ENCODE peak calls at places on chromosomes 7 and 10, in four cellular contexts. O is bronchial epithelial cell; G is IMR-90; X is stimulated activated CD8-positive, alpha-beta memory T cell treated with anti-CD3 and anti-CD28 coated beads, Interleukin-7, amount 100 ng/mL, for 1 hour. N is an unnamed sample.

GRCh38 chr10:128537888-128538287 is 411.7 kb upstream of the MKI67 start:
- DNase-seq in O (no peak), X (no peak), G (no peak), N (no peak)

GRCh38 chr7:77982926-77983550 is 184.5 kb downstream of the PHTF2 start:
- DNase-seq in G (no peak), X (no peak), O (peak; percentile 32), N (no peak)

GRCh38 chr10:117896517-117896916 is 150.2 kb downstream of the RAB11FIP2 start:
- DNase-seq in X (no peak), G (no peak), O (no peak), N (no peak)

GRCh38 chr7:45118830-45119452 is 7.4 kb upstream of the TBRG4 start:
- DNase-seq in G (no peak), O (no peak), X (no peak), N (no peak)

GRCh38 chr10:110444009-110444347 is 53.7 kb upstream of the DUSP5 start:
- DNase-seq in O (no peak), X (no peak), G (no peak), N (no peak)

GRCh38 chr10:117237401-117237991 is 3.4 kb upstream of the SLC18A2 start:
- DNase-seq in O (no peak), G (no peak), X (no peak), N (peak; percentile 22)

GRCh38 chr7:123845823-123846216 is 851 bp downstream of the HYAL4 start:
- DNase-seq in O (no peak), X (no peak), G (no peak), N (no peak)

GRCh38 chr7:112001089-112001826 is 204.9 kb downstream of the DOCK4 start:
- DNase-seq in G (peak; percentile 45), O (peak; percentile 90), X (no peak), N (no peak)

GRCh38 chr10:79424221-79425073 is 21.0 kb downstream of the ZCCHC24 start:
- DNase-seq in G (peak; percentile 52), O (no peak), X (no peak), N (no peak)

GRCh38 chr10:2660300-2660699 is 407.0 kb upstream of the PFKP start:
- DNase-seq in O (no peak), X (no peak), G (no peak), N (no peak)

GRCh38 chr7:12529971-12530710 is 40.4 kb upstream of the SCIN start:
- DNase-seq in G (no peak), O (no peak), X (no peak), N (no peak)

GRCh38 chr7:109986701-109987100 is 1104.2 kb upstream of the LRRN3 start:
- DNase-seq in O (no peak), G (no peak), X (no peak), N (no peak)

GRCh38 chr7:36506820-36507219 is 117.2 kb downstream of the ANLN start:
- DNase-seq in X (no peak), O (peak; percentile 79), G (peak; percentile 28), N (no peak)

GRCh38 chr7:32047075-32047474 is 23.1 kb downstream of the PDE1C start:
- DNase-seq in G (no peak), X (no peak), O (no peak), N (no peak)

GRCh38 chr7:18831381-18831901 is 286.0 kb downstream of the TWIST1 start:
- DNase-seq in O (no peak), G (peak; percentile 41), X (no peak), N (no peak)

GRCh38 chr10:14010083-14010551 is 320.6 kb downstream of the FRMD4A start:
- DNase-seq in O (peak; percentile 27), X (no peak), G (peak; percentile 86), N (no peak)

GRCh38 chr7:75637854-75638606 is 100.7 kb downstream of the HIP1 start:
- DNase-seq in O (no peak), X (no peak), G (no peak), N (no peak)

GRCh38 chr7:35371221-35371620 is 117.3 kb upstream of the TBX20 start:
- DNase-seq in X (no peak), G (no peak), O (no peak), N (no peak)

GRCh38 chr7:154916381-154917213 is 86.3 kb downstream of the PAXIP1 start:
- DNase-seq in O (no peak), G (no peak), X (no peak), N (no peak)